ENCODE peak calls at places on chromosomes 16 and 17, in five cellular contexts. One of them, this sample, is unnamed.

GRCh38 chr17:37742762-37743611 is 1.9 kb downstream of the HNF1B start:
- DNase-seq in CD4-positive, alpha-beta memory T cell: peak
- DNase-seq in H1: peak
- DNase-seq in HL-60: no peak
- DNase-seq in K562: no peak
- DNase-seq in this sample: no peak

GRCh38 chr17:27562777-27563455 is 68.1 kb upstream of the LGALS9 start:
- DNase-seq in H1: no peak
- DNase-seq in K562: no peak
- DNase-seq in HL-60: no peak
- DNase-seq in CD4-positive, alpha-beta memory T cell: no peak
- DNase-seq in this sample: no peak

GRCh38 chr17:78844301-78845005 is 3.8 kb upstream of the USP36 start:
- DNase-seq in CD4-positive, alpha-beta memory T cell: no peak
- DNase-seq in H1: no peak
- DNase-seq in K562: no peak
- DNase-seq in HL-60: no peak
- DNase-seq in this sample: no peak

GRCh38 chr17:75684924-75685323 is 17.8 kb downstream of the SAP30BP start:
- DNase-seq in K562: no peak
- DNase-seq in H1: no peak
- DNase-seq in CD4-positive, alpha-beta memory T cell: no peak
- DNase-seq in HL-60: no peak
- DNase-seq in this sample: no peak

GRCh38 chr17:73786286-73786743 is 142.1 kb upstream of the SDK2 start:
- DNase-seq in H1: peak
- DNase-seq in HL-60: no peak
- DNase-seq in CD4-positive, alpha-beta memory T cell: no peak
- DNase-seq in K562: no peak
- DNase-seq in this sample: no peak

GRCh38 chr16:46947900-46948547 is 25.4 kb downstream of the DNAJA2 start:
- DNase-seq in H1: no peak
- DNase-seq in CD4-positive, alpha-beta memory T cell: peak
- DNase-seq in K562: peak
- DNase-seq in HL-60: no peak
- DNase-seq in this sample: no peak

GRCh38 chr16:87436225-87437172 is 44.4 kb downstream of the MAP1LC3B start:
- DNase-seq in CD4-positive, alpha-beta memory T cell: no peak
- DNase-seq in H1: no peak
- DNase-seq in K562: no peak
- DNase-seq in HL-60: no peak
- DNase-seq in this sample: no peak

GRCh38 chr16:30083216-30084055 is 7.6 kb downstream of the PPP4C start:
- DNase-seq in H1: no peak
- DNase-seq in CD4-positive, alpha-beta memory T cell: no peak
- DNase-seq in K562: no peak
- DNase-seq in HL-60: no peak
- DNase-seq in this sample: no peak

GRCh38 chr17:16377804-16378400 is 3.0 kb upstream of the UBB start:
- DNase-seq in K562: no peak
- DNase-seq in H1: no peak
- DNase-seq in CD4-positive, alpha-beta memory T cell: no peak
- DNase-seq in HL-60: no peak
- DNase-seq in this sample: no peak

GRCh38 chr17:51857052-51857593 is 301.4 kb downstream of the CA10 start:
- DNase-seq in H1: no peak
- DNase-seq in K562: no peak
- DNase-seq in CD4-positive, alpha-beta memory T cell: no peak
- DNase-seq in HL-60: no peak
- DNase-seq in this sample: no peak

GRCh38 chr17:72545756-72546155 is 424.9 kb downstream of the SOX9 start:
- DNase-seq in K562: no peak
- DNase-seq in H1: no peak
- DNase-seq in HL-60: no peak
- DNase-seq in CD4-positive, alpha-beta memory T cell: no peak
- DNase-seq in this sample: no peak

GRCh38 chr16:78748471-78748929 is 649.0 kb downstream of the WWOX start:
- DNase-seq in CD4-positive, alpha-beta memory T cell: no peak
- DNase-seq in HL-60: no peak
- DNase-seq in H1: no peak
- DNase-seq in K562: no peak
- DNase-seq in this sample: no peak

GRCh38 chr17:57366558-57367351 is 110.4 kb downstream of the MSI2 start:
- DNase-seq in CD4-positive, alpha-beta memory T cell: no peak
- DNase-seq in H1: no peak
- DNase-seq in HL-60: no peak
- DNase-seq in K562: peak
- DNase-seq in this sample: no peak

GRCh38 chr17:32277284-32277683 is 11.7 kb downstream of the RHBDL3 start:
- DNase-seq in CD4-positive, alpha-beta memory T cell: no peak
- DNase-seq in K562: no peak
- DNase-seq in H1: no peak
- DNase-seq in HL-60: no peak
- DNase-seq in this sample: no peak

GRCh38 chr16:87895641-87896141 is 26.4 kb upstream of the SLC7A5 start:
- DNase-seq in K562: no peak
- DNase-seq in HL-60: peak
- DNase-seq in H1: no peak
- DNase-seq in CD4-positive, alpha-beta memory T cell: peak
- DNase-seq in this sample: no peak

GRCh38 chr16:28317040-28317880 is 24.9 kb downstream of the SBK1 start:
- DNase-seq in H1: peak
- DNase-seq in K562: peak
- DNase-seq in CD4-positive, alpha-beta memory T cell: peak
- DNase-seq in HL-60: no peak
- DNase-seq in this sample: no peak

GRCh38 chr16:71708696-71709095 is 15.8 kb downstream of the PHLPP2 start:
- DNase-seq in K562: no peak
- DNase-seq in HL-60: no peak
- DNase-seq in CD4-positive, alpha-beta memory T cell: no peak
- DNase-seq in H1: no peak
- DNase-seq in this sample: no peak

GRCh38 chr16:54651851-54652770 is 278.6 kb upstream of the IRX5 start:
- DNase-seq in CD4-positive, alpha-beta memory T cell: no peak
- DNase-seq in K562: no peak
- DNase-seq in HL-60: no peak
- DNase-seq in H1: no peak
- DNase-seq in this sample: no peak

GRCh38 chr16:77213542-77214108 is 14.4 kb downstream of the SYCE1L start:
- DNase-seq in CD4-positive, alpha-beta memory T cell: no peak
- DNase-seq in HL-60: no peak
- DNase-seq in K562: no peak
- DNase-seq in H1: no peak
- DNase-seq in this sample: no peak

GRCh38 chr17:61451538-61452300 is 503 bp upstream of the TBX4 start:
- DNase-seq in H1: peak
- DNase-seq in CD4-positive, alpha-beta memory T cell: no peak
- DNase-seq in HL-60: no peak
- DNase-seq in K562: no peak
- DNase-seq in this sample: no peak

GRCh38 chr16:85273293-85273692 is 161.0 kb upstream of the CIBAR2 start:
- DNase-seq in HL-60: no peak
- DNase-seq in K562: no peak
- DNase-seq in H1: no peak
- DNase-seq in CD4-positive, alpha-beta memory T cell: no peak
- DNase-seq in this sample: no peak

GRCh38 chr16:69848635-69849545 is 86.8 kb downstream of the WWP2 start:
- DNase-seq in HL-60: no peak
- DNase-seq in CD4-positive, alpha-beta memory T cell: no peak
- DNase-seq in K562: no peak
- DNase-seq in H1: no peak
- DNase-seq in this sample: no peak

GRCh38 chr16:15643453-15644305 is 725 bp upstream of the MARF1 start:
- DNase-seq in CD4-positive, alpha-beta memory T cell: no peak
- DNase-seq in H1: peak
- DNase-seq in K562: no peak
- DNase-seq in HL-60: peak
- DNase-seq in this sample: no peak

GRCh38 chr16:18931756-18932155 is 5.5 kb upstream of the SMG1 start:
- DNase-seq in K562: no peak
- DNase-seq in H1: no peak
- DNase-seq in HL-60: no peak
- DNase-seq in CD4-positive, alpha-beta memory T cell: no peak
- DNase-seq in this sample: no peak

GRCh38 chr16:30567991-30568638 is 3.4 kb downstream of the ZNF688 start:
- DNase-seq in CD4-positive, alpha-beta memory T cell: peak
- DNase-seq in K562: no peak
- DNase-seq in H1: no peak
- DNase-seq in HL-60: peak
- DNase-seq in this sample: no peak

GRCh38 chr17:75507712-75508111 is 7.6 kb downstream of the CASKIN2 start:
- DNase-seq in H1: no peak
- DNase-seq in CD4-positive, alpha-beta memory T cell: no peak
- DNase-seq in K562: no peak
- DNase-seq in HL-60: no peak
- DNase-seq in this sample: no peak

GRCh38 chr17:76384987-76385891 is 830 bp downstream of the SPHK1 start:
- DNase-seq in CD4-positive, alpha-beta memory T cell: no peak
- DNase-seq in K562: peak
- DNase-seq in HL-60: no peak
- DNase-seq in H1: peak
- DNase-seq in this sample: no peak

DNA sequence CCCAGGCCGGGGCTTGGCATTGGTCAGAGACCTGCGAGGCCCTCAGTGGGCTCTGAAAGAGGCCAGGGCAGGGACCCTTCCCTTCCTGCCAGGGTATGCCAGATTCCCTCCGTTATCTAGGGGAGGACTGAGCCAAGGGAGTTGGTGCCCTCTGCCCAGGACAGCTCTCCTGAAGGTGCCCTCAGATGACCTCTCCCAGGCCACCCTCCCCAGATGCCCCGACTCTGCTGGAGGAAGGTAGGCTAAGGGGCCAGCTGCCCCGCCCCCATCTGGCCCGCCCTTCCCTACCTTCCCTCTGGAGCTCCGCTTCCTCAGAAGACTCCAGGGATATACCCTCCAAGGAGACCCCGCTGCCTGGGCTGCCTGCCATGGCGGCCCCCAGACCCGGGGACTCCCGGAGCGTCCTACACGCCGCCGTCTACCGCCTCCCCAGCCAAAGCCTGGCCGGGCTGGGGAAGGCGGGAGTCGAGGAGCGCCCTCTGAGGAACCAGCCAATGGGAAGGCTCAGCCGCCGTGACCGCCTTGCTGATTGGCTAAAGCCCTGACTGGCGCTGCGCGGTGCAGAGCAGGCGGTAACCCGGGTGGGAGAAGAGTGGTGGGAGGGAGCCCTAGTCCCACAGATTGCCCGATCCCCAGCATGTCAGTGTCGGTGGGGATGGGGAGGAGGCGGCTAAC is 7.0 kb downstream of the MPP2 start:
- DNase-seq in HL-60: peak
- DNase-seq in H1: peak
- DNase-seq in K562: peak
- DNase-seq in CD4-positive, alpha-beta memory T cell: peak
- DNase-seq in this sample: no peak
- H3K4me3 ChIP-seq in HL-60: peak
- H3K4me3 ChIP-seq in H1: peak
- H3K4me3 ChIP-seq in K562: peak
- H3K4me3 ChIP-seq in CD4-positive, alpha-beta memory T cell: peak
- H3K4me3 ChIP-seq in this sample: peak

DNA sequence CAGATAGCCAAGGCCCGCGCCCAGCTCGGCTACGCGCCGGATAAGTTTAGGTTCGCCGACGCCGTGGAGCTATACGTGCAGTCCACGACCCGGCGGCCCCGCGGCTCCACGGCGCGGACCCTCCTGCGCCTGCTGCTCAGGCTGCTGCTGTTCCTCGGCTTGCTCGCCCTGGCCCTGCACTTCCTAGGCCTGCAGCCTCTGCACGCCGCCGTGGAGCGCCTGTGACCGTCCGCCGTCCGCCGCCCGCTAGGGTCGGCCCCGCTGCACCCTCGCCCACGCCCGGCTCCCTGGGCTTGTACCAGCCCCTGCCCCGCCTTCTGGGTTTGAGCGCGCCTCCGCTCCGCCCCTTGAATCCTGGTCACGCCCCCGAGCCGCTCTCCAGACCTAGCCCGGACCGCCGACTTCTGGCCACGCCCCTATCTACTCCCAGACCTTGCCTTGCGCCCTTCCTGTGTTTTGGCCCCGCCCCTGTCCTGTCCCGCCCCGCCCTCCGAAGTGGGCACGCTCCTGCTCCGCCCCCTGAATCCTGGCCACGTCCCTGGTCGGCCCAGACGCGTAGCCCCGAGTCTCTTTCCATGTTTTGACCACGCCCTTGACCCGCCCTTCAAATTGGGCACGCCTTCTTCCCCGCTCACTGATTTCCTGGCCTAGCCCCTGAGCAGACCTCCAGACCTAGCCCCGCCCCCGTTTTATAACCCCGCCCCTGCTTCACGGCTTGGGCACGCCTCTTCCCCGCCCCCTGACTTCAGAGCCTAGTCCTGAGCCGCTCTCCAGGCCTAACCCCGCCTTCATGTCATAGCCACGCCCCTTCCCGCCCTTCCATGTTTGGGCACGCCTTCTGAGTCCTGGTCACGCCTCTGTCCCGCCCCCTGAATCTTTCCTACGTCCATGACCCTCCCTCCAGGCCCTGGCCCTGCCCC is 15.6 kb upstream of the EEF2K start:
- DNase-seq in K562: peak
- DNase-seq in H1: peak
- DNase-seq in HL-60: peak
- DNase-seq in CD4-positive, alpha-beta memory T cell: peak
- DNase-seq in this sample: peak
- H3K4me3 ChIP-seq in K562: peak
- H3K4me3 ChIP-seq in H1: peak
- H3K4me3 ChIP-seq in HL-60: peak
- H3K4me3 ChIP-seq in CD4-positive, alpha-beta memory T cell: peak
- H3K4me3 ChIP-seq in this sample: peak

DNA sequence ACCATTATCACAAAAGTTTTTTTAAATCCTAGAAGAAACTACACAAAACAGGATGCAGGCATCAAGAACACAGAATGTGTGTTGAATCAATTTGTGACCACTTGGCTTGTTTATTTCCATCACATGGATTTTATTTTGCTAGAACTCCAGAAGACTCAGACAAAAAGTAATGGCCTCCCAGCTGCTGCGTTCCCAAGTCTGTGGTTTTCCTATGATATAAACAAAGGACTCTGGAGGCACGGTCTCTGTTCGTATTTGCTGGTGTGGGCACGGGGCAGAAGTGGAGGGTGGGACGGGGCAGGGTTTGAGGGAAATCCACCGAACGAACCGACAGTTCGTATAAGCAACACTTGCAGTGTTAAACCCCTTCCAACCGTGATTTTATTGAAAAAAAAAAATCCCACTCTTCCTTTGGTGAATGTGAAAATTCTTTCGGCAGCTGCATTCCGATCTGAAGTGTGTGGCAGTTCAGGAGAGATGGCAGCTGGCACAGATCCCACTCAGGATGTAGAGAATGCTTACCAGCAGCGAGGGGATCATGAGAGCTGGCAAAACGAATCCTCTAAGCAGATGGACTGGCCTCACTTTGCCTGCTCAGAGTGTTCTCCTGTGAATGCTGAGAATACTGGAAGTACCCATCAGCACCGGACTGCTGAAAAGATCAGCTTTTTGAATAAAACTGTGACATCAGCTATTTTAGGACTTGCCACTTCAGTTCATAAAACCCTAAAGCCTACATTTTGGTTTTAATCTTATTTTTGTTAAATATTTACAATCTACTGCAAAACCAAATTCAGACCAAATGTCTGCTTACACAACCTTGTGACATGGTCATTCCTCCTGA is 165.2 kb downstream of the VPS53 start:
- DNase-seq in H1: no peak
- DNase-seq in CD4-positive, alpha-beta memory T cell: no peak
- DNase-seq in HL-60: no peak
- DNase-seq in K562: no peak
- DNase-seq in this sample: no peak
- H3K4me3 ChIP-seq in H1: no peak
- H3K4me3 ChIP-seq in CD4-positive, alpha-beta memory T cell: no peak
- H3K4me3 ChIP-seq in HL-60: no peak
- H3K4me3 ChIP-seq in K562: no peak
- H3K4me3 ChIP-seq in this sample: no peak

GRCh38 chr16:67560827-67561342 is 1.4 kb upstream of the CTCF start:
- DNase-seq in CD4-positive, alpha-beta memory T cell: no peak
- DNase-seq in HL-60: no peak
- DNase-seq in K562: peak
- DNase-seq in H1: no peak
- DNase-seq in this sample: no peak
- H3K4me3 ChIP-seq in CD4-positive, alpha-beta memory T cell: peak
- H3K4me3 ChIP-seq in HL-60: peak
- H3K4me3 ChIP-seq in K562: peak
- H3K4me3 ChIP-seq in H1: peak
- H3K4me3 ChIP-seq in this sample: no peak

This sample was measured in vagina.